ENCODE peak calls at places on chromosomes 1 and 21, in seven cellular contexts. J is transverse colon; O is stomach; N is CD8-positive, alpha-beta memory T cell; K is tibial nerve; D is aorta; A is A549. S is an unnamed sample. For H3K4me1, the result is how much of the 10 kb centered on the place peaks cover.

GRCh38 chr1:114152211-114153050 is 1.2 kb downstream of the SYT6 start:
- DNase-seq in A (peak), D (peak), K (no peak), J (peak), O (peak), N (no peak), S (peak)

GRCh38 chr1:240492832-240493440 is 119.0 kb downstream of the GREM2 start:
- DNase-seq in J (peak), D (no peak), K (no peak), O (no peak), A (peak), N (peak), S (no peak)

GRCh38 chr1:5976231-5976630 is 16.0 kb downstream of the NPHP4 start:
- DNase-seq in N (no peak), O (no peak), A (no peak), J (no peak), D (no peak), K (no peak), S (no peak)

GRCh38 chr1:223091928-223092327 is 51.1 kb downstream of the TLR5 start:
- DNase-seq in N (no peak), J (no peak), K (no peak), D (no peak), A (no peak), O (no peak), S (no peak)

GRCh38 chr1:19035356-19036048 is 79.0 kb upstream of the IFFO2 start:
- DNase-seq in O (no peak), K (no peak), A (no peak), D (no peak), J (peak), N (no peak), S (no peak)

GRCh38 chr1:92995420-92996130 is 34.3 kb upstream of the DIPK1A start:
- DNase-seq in A (no peak), N (no peak), K (no peak), J (peak), O (peak), D (no peak), S (no peak)

GRCh38 chr1:84668185-84668584 is 22.1 kb downstream of the SSX2IP start:
- DNase-seq in O (no peak), D (no peak), A (peak), N (no peak), J (no peak), K (peak), S (no peak)

GRCh38 chr21:32929633-32930038 is 96.1 kb upstream of the OLIG2 start:
- DNase-seq in O (no peak), A (no peak), D (no peak), N (no peak), J (no peak), K (no peak), S (no peak)

GRCh38 chr1:5743435-5744095 is 248.7 kb downstream of the NPHP4 start:
- DNase-seq in N (no peak), K (no peak), O (no peak), J (no peak), D (peak), A (no peak), S (no peak)

GRCh38 chr1:111990026-111990877 is 784 bp upstream of the KCND3 start:
- DNase-seq in D (peak), A (no peak), J (peak), O (peak), N (no peak), K (no peak), S (no peak)

GRCh38 chr1:243672675-243673074 is 177.4 kb downstream of the AKT3 start:
- DNase-seq in O (no peak), A (no peak), D (no peak), K (no peak), J (no peak), N (no peak), S (no peak)

GRCh38 chr1:74341702-74342339 is 106.6 kb downstream of the TNNI3K start:
- DNase-seq in D (no peak), K (no peak), J (no peak), O (no peak), A (no peak), N (no peak), S (no peak)

GRCh38 chr1:242784807-242785206 is 260.3 kb upstream of the PLD5 start:
- DNase-seq in J (no peak), K (no peak), D (no peak), N (no peak), O (no peak), A (no peak), S (no peak)

GRCh38 chr1:62689524-62689923 is 1.3 kb upstream of the DOCK7 start:
- DNase-seq in K (no peak), J (no peak), D (no peak), N (no peak), A (no peak), O (no peak), S (peak)

GRCh38 chr1:210711825-210712224 is 383.1 kb downstream of the HHAT start:
- DNase-seq in D (no peak), O (no peak), A (no peak), J (no peak), N (no peak), K (no peak), S (no peak)

GRCh38 chr1:246705368-246705767 is 18.8 kb upstream of the SCCPDH start:
- DNase-seq in D (no peak), O (no peak), K (no peak), A (peak), N (no peak), J (no peak), S (peak)

GRCh38 chr1:215517441-215517891 is 49.6 kb upstream of the KCTD3 start:
- DNase-seq in D (no peak), J (no peak), A (peak), N (no peak), O (no peak), K (no peak), S (peak)

GRCh38 chr1:1024421-1025415 is 4.8 kb downstream of the AGRN start:
- DNase-seq in J (no peak), K (no peak), D (no peak), O (peak), N (no peak), A (peak), S (peak)

GRCh38 chr21:17660449-17660848 is 47.7 kb upstream of the BTG3 start:
- DNase-seq in A (peak), J (no peak), D (no peak), N (no peak), O (no peak), K (no peak), S (peak)

GRCh38 chr1:192660613-192661012 is 24.7 kb downstream of the RGS13 start:
- DNase-seq in K (no peak), J (no peak), O (no peak), D (no peak), A (no peak), N (no peak), S (no peak)

GRCh38 chr1:153629971-153630370 is 1.7 kb downstream of the S100A1 start:
- DNase-seq in K (no peak), D (peak), A (no peak), O (no peak), J (no peak), N (no peak), S (no peak)

GRCh38 chr1:203686091-203686632 is 59.5 kb downstream of the ATP2B4 start:
- DNase-seq in J (no peak), K (no peak), O (no peak), A (peak), D (peak), N (no peak), S (no peak)

GRCh38 chr1:26278303-26278702 is 1.6 kb upstream of the SH3BGRL3 start:
- DNase-seq in N (no peak), J (peak), A (no peak), D (peak), O (peak), K (peak), S (peak)

GRCh38 chr1:237205400-237206064 is 163.5 kb downstream of the RYR2 start:
- DNase-seq in N (no peak), D (peak), A (peak), K (no peak), O (no peak), J (no peak), S (no peak)

GRCh38 chr1:53025034-53025777 is 36.8 kb upstream of the PODN start:
- DNase-seq in N (no peak), K (peak), J (peak), O (no peak), D (peak), A (peak), S (peak)

GRCh38 chr1:153365696-153366095 is 8.0 kb downstream of the S100A9 start:
- DNase-seq in D (no peak), A (no peak), O (no peak), N (no peak), K (no peak), J (no peak), S (no peak)

GRCh38 chr1:206854401-206855129 is 10.9 kb upstream of the IL20 start:
- DNase-seq in N (no peak), D (no peak), J (no peak), K (no peak), O (peak), A (no peak), S (peak)

GRCh38 chr1:10507111-10507879 is 32.5 kb downstream of the PEX14 start:
- DNase-seq in J (peak), D (peak), N (peak), K (peak), A (peak), O (peak), S (peak)

GRCh38 chr1:5514519-5515183 is 477.6 kb downstream of the NPHP4 start:
- DNase-seq in O (peak), D (peak), K (peak), N (peak), A (peak), J (peak), S (peak)

GRCh38 chr1:97919568-97920261 is 1.1 kb downstream of the DPYD start:
- DNase-seq in K (no peak), N (no peak), D (no peak), O (no peak), J (no peak), A (no peak), S (no peak)

GRCh38 chr21:45607021-45607921 is 36.3 kb upstream of the PCBP3 start:
- DNase-seq in D (no peak), O (no peak), K (no peak), A (peak), N (no peak), J (no peak), S (no peak)

GRCh38 chr21:25845729-25846256 is 111.0 kb downstream of the GABPA start:
- DNase-seq in A (no peak), J (no peak), N (no peak), O (no peak), D (no peak), K (no peak), S (no peak)

GRCh38 chr1:17289756-17290155 is 18.2 kb upstream of the PADI4 start:
- DNase-seq in J (no peak), A (no peak), D (no peak), O (no peak), N (no peak), K (no peak), S (peak)

GRCh38 chr1:36223373-36223995 is 759 bp upstream of the THRAP3 start:
- DNase-seq in D (no peak), N (no peak), J (peak), A (peak), K (peak), O (no peak), S (no peak)

GRCh38 chr1:94597701-94598100 is 56.1 kb upstream of the F3 start:
- DNase-seq in J (no peak), N (no peak), A (no peak), O (no peak), D (no peak), K (no peak), S (peak)

GRCh38 chr1:18452550-18452949 is 28.2 kb upstream of the KLHDC7A start:
- DNase-seq in O (no peak), D (no peak), A (peak), K (no peak), N (no peak), J (no peak), S (no peak)

GRCh38 chr1:189673223-189673622 is 804.4 kb downstream of the BRINP3 start:
- DNase-seq in O (no peak), N (no peak), K (no peak), D (no peak), J (no peak), A (peak), S (no peak)

GRCh38 chr1:92411511-92411910 is 75.2 kb downstream of the GFI1 start:
- DNase-seq in O (no peak), D (no peak), J (peak), K (no peak), A (no peak), N (no peak), S (no peak)

GRCh38 chr21:43596616-43597015 is 62.7 kb downstream of the HSF2BP start:
- DNase-seq in O (no peak), K (no peak), J (no peak), D (no peak), A (no peak), N (no peak), S (no peak)
- H3K4me1 ChIP-seq in O (under half), K (under half), J (under half), D (under half), A (half or more), N (under half), S (half or more)

DNA sequence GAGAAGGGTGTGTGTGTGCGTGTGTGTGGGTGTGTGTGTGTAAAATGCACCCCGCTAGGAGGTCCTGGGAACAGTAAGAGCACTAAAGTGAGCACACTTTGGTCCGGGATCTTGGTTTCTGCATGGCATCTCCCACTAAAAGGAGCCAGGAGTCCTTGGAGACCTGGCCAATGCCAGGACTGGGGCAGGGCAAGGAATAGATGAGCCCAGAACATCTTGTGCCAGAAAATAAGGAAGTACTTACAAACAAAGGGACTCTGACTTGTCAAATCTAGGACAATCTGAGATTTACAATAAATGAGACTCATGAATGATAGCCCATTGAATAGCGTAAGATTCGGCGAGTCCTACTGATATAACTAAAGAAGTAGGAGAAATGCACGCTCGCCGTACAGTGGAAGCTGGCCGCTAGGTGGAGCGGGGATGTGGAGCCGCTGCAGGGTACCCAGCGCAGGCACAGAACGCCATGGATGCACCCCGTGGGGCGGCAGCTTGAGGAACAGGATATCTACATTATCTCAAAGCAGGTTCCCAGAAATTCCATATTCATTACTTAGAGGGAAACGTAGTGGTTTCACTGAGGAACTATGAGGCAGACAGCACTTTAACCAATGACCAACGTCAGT is 7.1 kb downstream of the SLC37A1 start:
- DNase-seq in O (no peak), A (no peak), K (no peak), N (no peak), J (no peak), D (no peak), S (no peak)
- H3K4me1 ChIP-seq in O (under half), A (under half), K (under half), N (under half), J (under half), D (under half), S (under half)

DNA sequence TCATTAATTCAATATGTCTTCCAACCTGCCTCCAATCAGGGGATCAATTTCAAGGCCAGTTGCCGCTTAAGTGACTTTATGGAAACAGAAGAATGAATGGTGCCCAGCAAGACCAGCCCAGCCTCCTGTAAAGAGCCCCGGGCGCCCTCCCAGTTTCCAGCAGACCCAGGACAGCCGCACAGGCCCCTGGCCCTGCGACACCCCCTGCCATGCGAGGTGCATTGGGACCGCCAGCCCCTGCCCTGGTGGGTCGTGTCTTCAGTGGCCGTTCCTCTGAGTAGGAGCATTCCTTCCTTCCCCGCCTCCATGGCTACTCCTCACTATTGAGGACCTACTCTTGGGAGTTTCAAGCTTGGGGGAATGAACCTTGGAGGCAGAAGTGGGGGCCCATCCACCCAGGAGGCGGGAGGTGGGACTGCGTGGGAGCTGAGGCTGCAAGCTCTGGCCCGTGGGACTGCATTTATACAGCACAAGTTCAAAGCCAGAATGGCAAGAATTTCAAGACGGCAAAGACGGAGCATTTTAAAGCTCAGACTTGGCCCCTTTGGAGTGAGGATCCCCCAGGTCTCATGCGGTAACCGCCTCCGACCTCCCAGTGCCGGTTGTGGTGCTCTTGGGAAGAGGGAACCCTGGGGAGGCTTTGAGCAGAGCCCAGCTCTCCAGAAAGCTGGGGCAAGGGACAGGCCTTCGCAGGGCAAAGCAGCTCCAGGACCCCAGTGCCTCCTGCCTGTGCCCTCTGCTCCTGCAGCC is 73.1 kb upstream of the ACTRT2 start:
- DNase-seq in A (no peak), D (peak), N (no peak), K (no peak), J (no peak), O (no peak), S (no peak)
- H3K4me1 ChIP-seq in A (under half), D (under half), N (under half), K (under half), J (under half), O (under half), S (under half)

GRCh38 chr1:89260575-89261275 is 11.9 kb downstream of the GBP5 start:
- DNase-seq in N (no peak), K (no peak), O (no peak), D (no peak), A (no peak), J (no peak), S (no peak)
- H3K4me1 ChIP-seq in N (half or more), K (under half), O (under half), D (under half), A (under half), J (under half), S (under half)

GRCh38 chr1:198893763-198894444 is 255.1 kb downstream of the PTPRC start:
- DNase-seq in K (no peak), J (no peak), A (no peak), O (no peak), D (no peak), N (no peak), S (no peak)
- H3K4me1 ChIP-seq in K (under half), J (under half), A (under half), O (under half), D (under half), N (under half), S (under half)

GRCh38 chr1:208204779-208205178 is 39.4 kb downstream of the PLXNA2 start:
- DNase-seq in J (no peak), A (no peak), O (no peak), N (no peak), K (no peak), D (no peak), S (no peak)
- H3K4me1 ChIP-seq in J (under half), A (under half), O (half or more), N (under half), K (under half), D (under half), S (half or more)

DNA sequence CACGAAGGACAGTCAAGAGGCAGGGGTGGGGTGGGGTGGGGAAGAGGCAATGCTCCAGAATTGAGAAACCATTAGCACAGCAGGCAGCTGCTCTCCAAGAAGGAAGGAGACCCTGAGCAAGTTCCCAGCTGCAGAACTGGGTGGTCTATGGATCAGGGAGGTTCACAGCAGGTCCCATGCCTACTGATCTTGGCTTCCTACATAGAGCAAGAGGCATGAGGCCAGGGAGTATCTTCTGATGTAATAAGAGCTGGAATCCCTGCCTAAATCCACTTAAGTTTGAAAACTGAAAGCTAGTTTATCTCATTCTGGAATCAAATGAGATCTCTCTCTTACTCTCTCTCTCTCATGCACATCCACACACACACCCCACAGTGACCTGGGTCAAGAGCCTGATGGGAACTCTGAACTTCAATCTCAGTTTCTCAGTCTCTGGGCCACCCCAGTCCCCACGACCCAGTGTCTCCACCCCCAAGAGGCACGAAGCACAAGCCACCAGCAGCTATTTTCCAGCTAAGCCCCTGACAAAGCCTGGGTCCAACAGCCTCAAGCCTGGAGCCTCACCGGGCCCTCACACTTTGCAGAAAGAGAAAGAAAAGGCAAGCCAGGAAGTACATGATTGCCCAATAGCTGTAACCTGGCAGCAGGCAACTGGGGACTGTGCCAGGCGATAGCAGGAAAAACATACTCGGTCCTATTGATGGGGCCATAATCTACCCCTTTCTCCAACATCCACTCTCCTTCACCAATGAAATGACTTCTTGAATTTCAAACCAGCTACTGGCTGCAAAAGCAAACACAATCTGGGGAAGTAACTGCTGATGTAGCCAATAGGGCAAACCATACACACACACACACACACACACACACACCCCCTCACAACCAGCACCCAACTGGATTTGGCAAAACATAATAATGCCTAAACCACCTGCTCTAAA is 2.2 kb downstream of the NUAK2 start:
- DNase-seq in J (peak), D (peak), A (peak), O (peak), K (peak), N (no peak), S (peak)
- H3K4me1 ChIP-seq in J (under half), D (under half), A (under half), O (half or more), K (under half), N (half or more), S (half or more)